ENCODE peak calls at places on chromosomes 11 and 22, in six cellular contexts. M, O, Z, G, H and J are unnamed samples.

GRCh38 chr22:50684986-50685385 is 12.4 kb downstream of the SHANK3 start:
- DNase-seq in H (no peak), M (no peak), Z (no peak), G (no peak), O (no peak), J (no peak)

GRCh38 chr11:88357323-88358039 is 19.9 kb upstream of the CTSC start:
- DNase-seq in H (peak), M (no peak), O (no peak), Z (no peak), G (no peak), J (no peak)

GRCh38 chr11:59206635-59207034 is 6.1 kb downstream of the MPEG1 start:
- DNase-seq in H (peak), O (peak), Z (no peak), M (no peak), G (peak), J (no peak)

GRCh38 chr22:20494978-20495860 is at the start of gene KLHL22:
- DNase-seq in H (peak), G (peak), O (peak), Z (peak), M (no peak), J (peak)

GRCh38 chr11:72223615-72224586 is 666 bp upstream of the INPPL1 start:
- DNase-seq in O (peak), H (peak), G (no peak), Z (peak), M (peak), J (no peak)

GRCh38 chr11:121555172-121555571 is 102.4 kb upstream of the SORL1-AS1 start:
- DNase-seq in H (no peak), Z (no peak), G (no peak), M (no peak), O (no peak), J (no peak)

GRCh38 chr11:36265793-36266628 is 23.2 kb downstream of the COMMD9 start:
- DNase-seq in M (peak), G (peak), Z (peak), O (peak), H (peak), J (peak)

GRCh38 chr11:110432713-110433392 is 3.1 kb downstream of the FDX1 start:
- DNase-seq in M (no peak), G (no peak), O (no peak), Z (no peak), H (no peak), J (no peak)

GRCh38 chr11:121550247-121551132 is 97.7 kb upstream of the SORL1-AS1 start:
- DNase-seq in G (no peak), M (no peak), Z (no peak), O (no peak), H (no peak), J (no peak)

GRCh38 chr11:122863704-122864326 is 18.7 kb upstream of the JHY start:
- DNase-seq in G (peak), Z (no peak), O (peak), H (peak), M (peak), J (peak)

GRCh38 chr11:57514538-57515331 is 767 bp downstream of the SLC43A1 start:
- DNase-seq in Z (peak), M (peak), O (peak), G (peak), H (no peak), J (no peak)

GRCh38 chr22:39598017-39598965 is 27.7 kb downstream of the CACNA1I start:
- DNase-seq in M (no peak), H (peak), O (peak), G (peak), Z (peak), J (no peak)

GRCh38 chr11:61603667-61604066 is 22.8 kb upstream of the SYT7 start:
- DNase-seq in G (no peak), Z (no peak), H (no peak), O (no peak), M (no peak), J (no peak)

GRCh38 chr11:35089724-35090505 is 49.1 kb upstream of the CD44 start:
- DNase-seq in Z (no peak), O (no peak), H (no peak), G (no peak), M (no peak), J (no peak)

GRCh38 chr22:32904044-32904443 is 102.5 kb downstream of the TIMP3 start:
- DNase-seq in O (peak), M (no peak), Z (no peak), G (peak), H (peak), J (no peak)

GRCh38 chr11:35567737-35568465 is 42.5 kb upstream of the PAMR1 start:
- DNase-seq in G (no peak), H (no peak), M (no peak), O (no peak), Z (no peak), J (no peak)

GRCh38 chr11:8062781-8063257 is 18.2 kb upstream of the TUB start:
- DNase-seq in M (no peak), G (no peak), Z (no peak), H (no peak), O (peak), J (no peak)

GRCh38 chr11:69010964-69011623 is 2.0 kb downstream of the MRGPRF start:
- DNase-seq in G (peak), H (peak), O (peak), M (peak), Z (no peak), J (no peak)